ENCODE peak calls at places on chromosomes 16 and 17, in ten cellular contexts. F is uterus; M is naive thymus-derived CD8-positive, alpha-beta T cell; C is NCI-H187; W is A549; I is activated naive CD8-positive, alpha-beta T cell treated with anti-CD3 and anti-CD28 coated beads for 36 hours; V is Ammon's horn; D is fibroblast of lung; K is dermis blood vessel endothelial cell; O is D341Med. B is an unnamed sample.

GRCh38 chr17:3890082-3890892 is 2.6 kb downstream of the CAMKK1 start:
- DNase-seq in I (no peak), D (peak; percentile 92), K (peak; percentile 78), W (peak; percentile 90), O (peak; percentile 78), F (peak; percentile 95), C (no peak), M (no peak), V (no peak), B (peak; percentile 38)

GRCh38 chr17:63450551-63450950 is 4.4 kb upstream of the CYB561 start:
- DNase-seq in F (no peak), K (peak; percentile 94), W (no peak), V (no peak), O (no peak), C (no peak), M (no peak), I (no peak), D (peak; percentile 27), B (no peak)

GRCh38 chr16:58077796-58078195 is 51.4 kb downstream of the CFAP20 start:
- DNase-seq in I (no peak), C (no peak), M (no peak), W (no peak), O (no peak), K (no peak), V (no peak), F (no peak), D (no peak), B (no peak)

GRCh38 chr16:15811778-15812750 is 44.8 kb downstream of the MYH11 start:
- DNase-seq in F (no peak), O (peak; percentile 42), W (peak; percentile 69), M (no peak), C (peak; percentile 61), D (peak; percentile 94), I (no peak), V (peak; percentile 4), K (no peak), B (no peak)

GRCh38 chr17:35088911-35089845 is 25.7 kb upstream of the RFFL start:
- DNase-seq in O (peak; percentile 99), V (peak; percentile 90), F (peak; percentile 81), W (peak; percentile 86), K (peak; percentile 87), D (peak; percentile 68), I (peak; percentile 93), M (peak; percentile 89), C (peak; percentile 69), B (peak; percentile 24)

GRCh38 chr17:78674595-78675315 is 97.6 kb upstream of the DNAH17 start:
- DNase-seq in F (no peak), O (no peak), C (peak; percentile 60), I (no peak), K (no peak), W (no peak), V (no peak), M (no peak), D (no peak), B (no peak)

GRCh38 chr17:19331134-19331533 is 31.4 kb downstream of the B9D1 start:
- DNase-seq in D (peak; percentile 93), F (no peak), W (no peak), K (no peak), V (no peak), O (no peak), I (no peak), M (no peak), C (no peak), B (peak; percentile 72)

GRCh38 chr16:24988137-24988535 is 27.0 kb downstream of the ARHGAP17 start:
- DNase-seq in F (no peak), K (peak; percentile 73), D (peak; percentile 53), I (no peak), V (no peak), C (no peak), M (no peak), W (no peak), O (no peak), B (no peak)

GRCh38 chr17:37373530-37374159 is 2.1 kb upstream of the C17orf78 start:
- DNase-seq in F (peak; percentile 47), C (peak; percentile 34), I (peak; percentile 64), O (peak; percentile 86), K (peak; percentile 93), D (peak; percentile 70), V (peak; percentile 89), W (peak; percentile 91), M (peak; percentile 63), B (peak; percentile 84)

GRCh38 chr17:77887464-77888241 is 70.8 kb upstream of the TNRC6C start:
- DNase-seq in D (peak; percentile 79), V (peak; percentile 77), M (peak; percentile 87), I (peak; percentile 56), C (peak; percentile 62), O (no peak), F (peak; percentile 87), W (peak; percentile 64), K (peak; percentile 49), B (peak; percentile 27)

GRCh38 chr17:80931421-80932265 is 60.0 kb upstream of the CHMP6 start:
- DNase-seq in C (peak; percentile 61), K (no peak), F (no peak), O (no peak), V (no peak), I (no peak), D (peak; percentile 89), W (no peak), M (no peak), B (peak; percentile 69)

GRCh38 chr16:14409563-14409962 is 220.5 kb downstream of the PARN start:
- DNase-seq in O (no peak), K (no peak), M (no peak), V (no peak), D (peak; percentile 96), C (no peak), F (peak; percentile 25), W (peak; percentile 92), I (no peak), B (peak; percentile 53)

GRCh38 chr16:50121721-50122445 is 31.2 kb upstream of the TENT4B start:
- DNase-seq in D (no peak), M (peak; percentile 63), O (no peak), W (no peak), C (no peak), K (no peak), I (peak; percentile 46), V (no peak), F (no peak), B (no peak)

GRCh38 chr16:73369841-73370240 is 321.9 kb upstream of the ZFHX3 start:
- DNase-seq in K (no peak), O (no peak), I (no peak), D (no peak), W (no peak), V (no peak), M (no peak), C (no peak), F (no peak), B (no peak)

GRCh38 chr17:63387941-63388340 is 58.2 kb downstream of the CYB561 start:
- DNase-seq in C (no peak), F (no peak), V (no peak), W (no peak), M (no peak), O (no peak), I (no peak), D (no peak), K (no peak), B (peak; percentile 47)

GRCh38 chr17:21452377-21453143 is 76.4 kb downstream of the KCNJ12 start:
- DNase-seq in M (peak; percentile 23), C (no peak), V (peak; percentile 89), O (no peak), F (peak; percentile 43), D (peak; percentile 68), I (peak; percentile 24), W (peak; percentile 62), K (peak; percentile 59), B (peak; percentile 28)

GRCh38 chr16:4580245-4580644 is 24.1 kb downstream of the C16orf96 start:
- DNase-seq in W (peak; percentile 48), O (no peak), D (peak; percentile 56), C (no peak), I (no peak), M (no peak), V (no peak), K (no peak), F (no peak), B (no peak)

GRCh38 chr16:88632587-88632930 is 5.8 kb upstream of the IL17C start:
- DNase-seq in O (no peak), C (no peak), K (no peak), I (no peak), W (no peak), V (no peak), D (no peak), M (no peak), F (no peak), B (no peak)

GRCh38 chr16:51114369-51114768 is 36.7 kb downstream of the SALL1 start:
- DNase-seq in O (no peak), W (no peak), M (no peak), D (no peak), K (no peak), I (no peak), C (no peak), V (no peak), F (no peak), B (no peak)

GRCh38 chr17:42075789-42076188 is 22.5 kb downstream of the ZNF385C start:
- DNase-seq in W (no peak), K (no peak), C (no peak), F (no peak), M (no peak), O (no peak), V (no peak), D (no peak), I (no peak), B (no peak)

GRCh38 chr17:38415250-38416194 is 12.7 kb upstream of the ARHGAP23 start:
- DNase-seq in F (no peak), D (no peak), M (no peak), V (peak; percentile 63), K (no peak), W (peak; percentile 64), O (peak; percentile 97), C (peak; percentile 85), I (peak; percentile 63), B (no peak)

GRCh38 chr16:67015317-67015731 is 13.6 kb upstream of the CBFB start:
- DNase-seq in D (no peak), K (no peak), F (peak; percentile 7), V (no peak), O (peak; percentile 31), W (peak; percentile 45), C (no peak), I (no peak), M (no peak), B (no peak)

GRCh38 chr16:52399116-52399515 is 147.8 kb downstream of the TOX3 start:
- DNase-seq in V (no peak), W (no peak), I (no peak), M (no peak), D (no peak), O (no peak), C (no peak), F (no peak), K (no peak), B (no peak)

GRCh38 chr17:2369551-2370210 is 31.2 kb downstream of the MNT start:
- DNase-seq in M (no peak), V (no peak), O (peak; percentile 52), C (no peak), F (no peak), I (no peak), D (no peak), W (no peak), K (no peak), B (no peak)

GRCh38 chr16:1510272-1510671 is 17.1 kb downstream of the TELO2 start:
- DNase-seq in K (no peak), W (no peak), C (no peak), F (no peak), O (no peak), M (no peak), V (no peak), D (no peak), I (no peak), B (no peak)

GRCh38 chr16:16028311-16028999 is 79.0 kb downstream of the ABCC1 start:
- DNase-seq in C (no peak), K (no peak), F (no peak), M (no peak), D (no peak), V (no peak), W (no peak), O (no peak), I (no peak), B (no peak)

GRCh38 chr17:11326492-11326891 is 85.5 kb downstream of the SHISA6 start:
- DNase-seq in V (no peak), W (no peak), K (no peak), I (no peak), D (no peak), C (no peak), M (no peak), F (no peak), O (no peak), B (no peak)

GRCh38 chr16:85335584-85336492 is 223.6 kb upstream of the CIBAR2 start:
- DNase-seq in C (no peak), F (no peak), O (no peak), K (peak; percentile 35), V (no peak), M (no peak), W (peak; percentile 35), I (no peak), D (peak; percentile 49), B (no peak)

B was measured in astrocyte of the cerebellum.